ENCODE peak calls at places on chromosomes 3 and 15, in four cellular contexts. U is cardiac fibroblast, J is activated T-helper 1 cell treated with Interleukin-2 at 50 U/mL for 16 hours, X is C1 segment of cervical spinal cord. Z is an unnamed sample.

GRCh38 chr3:173275740-173276139 is 121.8 kb upstream of the NLGN1 start:
- DNase-seq in J (no peak), X (no peak), U (no peak), Z (no peak)

GRCh38 chr3:61239871-61240270 is 11.4 kb downstream of the FHIT start:
- DNase-seq in X (no peak), U (no peak), J (no peak), Z (no peak)

GRCh38 chr3:183807329-183807728 is 18.0 kb downstream of the MAP6D1 start:
- DNase-seq in J (no peak), U (no peak), X (no peak), Z (no peak)

GRCh38 chr3:28139288-28139687 is 102.1 kb upstream of the CMC1 start:
- DNase-seq in U (peak), X (no peak), J (no peak), Z (no peak)

GRCh38 chr3:71395927-71396695 is 187.4 kb downstream of the FOXP1 start:
- DNase-seq in X (no peak), J (no peak), U (peak), Z (peak)

GRCh38 chr3:37308247-37308646 is 133.9 kb upstream of the LRRFIP2 start:
- DNase-seq in X (no peak), J (no peak), U (peak), Z (no peak)

GRCh38 chr3:140913728-140914127 is 27.9 kb upstream of the SLC25A36 start:
- DNase-seq in X (no peak), U (no peak), J (no peak), Z (no peak)

GRCh38 chr3:106386050-106386449 is 517.2 kb upstream of the CBLB start:
- DNase-seq in X (no peak), J (no peak), U (no peak), Z (no peak)

GRCh38 chr3:47113669-47114365 is 50.1 kb downstream of the SETD2 start:
- DNase-seq in X (no peak), J (no peak), U (peak), Z (peak)

GRCh38 chr3:48795997-48796732 is 51.5 kb downstream of the PRKAR2A start:
- DNase-seq in X (no peak), J (no peak), U (no peak), Z (no peak)

GRCh38 chr3:43181202-43181910 is 75.5 kb upstream of the POMGNT2 start:
- DNase-seq in J (peak), U (no peak), X (no peak), Z (no peak)

GRCh38 chr15:28103402-28103801 is 4.3 kb upstream of the OCA2 start:
- DNase-seq in J (no peak), U (no peak), X (no peak), Z (no peak)

GRCh38 chr3:101849714-101850326 is 506 bp downstream of the NFKBIZ start:
- DNase-seq in J (peak), U (peak), X (peak), Z (no peak)

GRCh38 chr3:15436246-15436645 is 8.8 kb downstream of the EAF1 start:
- DNase-seq in U (no peak), X (no peak), J (no peak), Z (no peak)

GRCh38 chr3:138066383-138066782 is 49.0 kb downstream of the DZIP1L start:
- DNase-seq in X (no peak), J (no peak), U (no peak), Z (no peak)

GRCh38 chr15:59817834-59818233 is 128.7 kb upstream of the BNIP2 start:
- DNase-seq in U (no peak), X (no peak), J (no peak), Z (no peak)

GRCh38 chr3:8494332-8494731 is 7.3 kb upstream of the LMCD1 start:
- DNase-seq in J (no peak), U (no peak), X (no peak), Z (no peak)

GRCh38 chr15:69593981-69594966 is 141.7 kb downstream of the RPLP1 start:
- DNase-seq in J (no peak), X (peak), U (peak), Z (peak)

GRCh38 chr15:40307421-40308165 is at the start of gene PLCB2:
- DNase-seq in U (no peak), J (peak), X (peak), Z (no peak)

GRCh38 chr15:22869856-22870255 is 31.4 kb downstream of the NIPA2 start:
- DNase-seq in U (no peak), J (no peak), X (no peak), Z (no peak)

GRCh38 chr3:46440531-46441294 is 24.0 kb downstream of the LTF start:
- DNase-seq in U (no peak), J (no peak), X (no peak), Z (no peak)

GRCh38 chr15:92813440-92813839 is 86.7 kb upstream of the CHD2 start:
- DNase-seq in J (no peak), U (no peak), X (no peak), Z (no peak)

GRCh38 chr3:139327231-139327630 is 16.6 kb upstream of the MRPS22 start:
- DNase-seq in X (no peak), U (no peak), J (no peak), Z (no peak)

GRCh38 chr3:20422391-20422790 is 236.4 kb upstream of the SGO1 start:
- DNase-seq in X (no peak), J (no peak), U (no peak), Z (no peak)

GRCh38 chr15:66848666-66849392 is 146.8 kb downstream of the SMAD6 start:
- DNase-seq in J (no peak), X (no peak), U (no peak), Z (no peak)